ENCODE peak calls at places on chromosomes 4 and X, in nine cellular contexts. T is ovary; C is RKO; G is head of caudate nucleus; Z is cardiac muscle cell; X is stimulated activated CD8-positive, alpha-beta memory T cell treated with anti-CD3 and anti-CD28 coated beads, Interleukin-4, amount 100 ng/mL, for 4 hours; O is activated naive CD4-positive, alpha-beta T cell; U is NCI-H1417 treated with DMSO at 0.1 percent for 48 hours; W is stimulated activated CD4-positive, alpha-beta T cell treated with anti-CD3 and anti-CD28 coated beads, Interleukin-15, amount 100 ng/mL, for 1 hour. V is an unnamed sample.

GRCh38 chr4:83364312-83364711 is 29.7 kb upstream of the HPSE start:
- DNase-seq in T (no peak), C (no peak), G (no peak), Z (no peak), X (no peak), O (no peak), U (no peak), W (no peak), V (no peak)

GRCh38 chr4:121728066-121728465 is 31.3 kb upstream of the ANXA5 start:
- DNase-seq in T (no peak), C (no peak), G (no peak), Z (peak; percentile 74), X (no peak), O (no peak), U (no peak), W (no peak), V (no peak)

GRCh38 chrX:362937-363620 is 23.6 kb downstream of the PPP2R3B start:
- DNase-seq in T (no peak), C (no peak), G (no peak), Z (no peak), X (no peak), O (no peak), U (no peak), W (no peak), V (no peak)

GRCh38 chr4:3158841-3159240 is 84.4 kb downstream of the HTT start:
- DNase-seq in T (no peak), C (no peak), G (no peak), Z (no peak), X (no peak), O (no peak), U (no peak), W (no peak), V (no peak)

GRCh38 chr4:77010841-77011354 is 61.3 kb downstream of the SEPTIN11 start:
- DNase-seq in T (no peak), C (peak; percentile 47), G (no peak), Z (peak; percentile 69), X (no peak), O (no peak), U (no peak), W (no peak), V (no peak)

GRCh38 chr4:83075271-83075670 is 39.3 kb downstream of the PLAC8 start:
- DNase-seq in T (no peak), C (no peak), G (no peak), Z (peak; percentile 13), X (no peak), O (no peak), U (no peak), W (no peak), V (no peak)

GRCh38 chr4:27100713-27101112 is 240.1 kb downstream of the STIM2 start:
- DNase-seq in T (no peak), C (no peak), G (no peak), Z (no peak), X (no peak), O (no peak), U (no peak), W (no peak), V (peak; percentile 14)

GRCh38 chr4:139184129-139184528 is 7.1 kb upstream of the ELF2 start:
- DNase-seq in T (no peak), C (peak; percentile 39), G (no peak), Z (peak; percentile 64), X (no peak), O (no peak), U (no peak), W (no peak), V (no peak)

GRCh38 chr4:44660396-44660795 is 9.0 kb upstream of the YIPF7 start:
- DNase-seq in T (no peak), C (peak; percentile 12), G (no peak), Z (no peak), X (no peak), O (no peak), U (no peak), W (no peak), V (no peak)

GRCh38 chr4:139528377-139529005 is 27.5 kb downstream of the SETD7 start:
- DNase-seq in T (peak; percentile 72), C (no peak), G (no peak), Z (peak; percentile 93), X (no peak), O (no peak), U (no peak), W (no peak), V (peak; percentile 47)

GRCh38 chr4:33696586-33696985 is 2547.7 kb downstream of the ARAP2 start:
- DNase-seq in T (no peak), C (no peak), G (no peak), Z (peak; percentile 67), X (no peak), O (no peak), U (no peak), W (no peak), V (no peak)

GRCh38 chrX:12977761-12978204 is 2.9 kb downstream of the TMSB4X start:
- DNase-seq in T (no peak), C (no peak), G (no peak), Z (no peak), X (no peak), O (no peak), U (no peak), W (no peak), V (no peak)

GRCh38 chr4:187312299-187312698 is 588.6 kb upstream of the FAT1 start:
- DNase-seq in T (no peak), C (no peak), G (no peak), Z (no peak), X (no peak), O (no peak), U (no peak), W (no peak), V (no peak)

GRCh38 chrX:36573720-36574119 is 434.4 kb upstream of the FAM47C start:
- DNase-seq in T (no peak), C (no peak), G (no peak), Z (no peak), X (no peak), O (no peak), U (no peak), W (no peak), V (no peak)

GRCh38 chrX:85109235-85109634 is 105.6 kb downstream of the APOOL start:
- DNase-seq in T (no peak), C (no peak), G (no peak), Z (peak; percentile 3), X (no peak), O (no peak), U (no peak), W (no peak), V (no peak)

GRCh38 chr4:1683903-1684755 is at the start of gene FAM53A:
- DNase-seq in T (peak; percentile 97), C (peak; percentile 86), G (peak; percentile 87), Z (peak; percentile 93), X (peak; percentile 78), O (peak; percentile 82), U (peak; percentile 36), W (peak; percentile 89), V (peak; percentile 98)

GRCh38 chr4:76704133-76704881 is 193.6 kb downstream of the SOWAHB start:
- DNase-seq in T (no peak), C (no peak), G (no peak), Z (peak; percentile 64), X (no peak), O (no peak), U (no peak), W (no peak), V (no peak)

GRCh38 chr4:183757105-183757504 is 98.0 kb downstream of the TRAPPC11 start:
- DNase-seq in T (no peak), C (no peak), G (no peak), Z (peak; percentile 3), X (no peak), O (no peak), U (no peak), W (no peak), V (no peak)

GRCh38 chr4:30837131-30837539 is 117.0 kb downstream of the PCDH7 start:
- DNase-seq in T (no peak), C (no peak), G (no peak), Z (peak; percentile 35), X (no peak), O (no peak), U (no peak), W (no peak), V (no peak)

GRCh38 chr4:31246856-31247255 is 526.7 kb downstream of the PCDH7 start:
- DNase-seq in T (no peak), C (no peak), G (no peak), Z (peak; percentile 2), X (no peak), O (no peak), U (no peak), W (no peak), V (no peak)

GRCh38 chr4:81905966-81906365 is 434.3 kb upstream of the RASGEF1B start:
- DNase-seq in T (no peak), C (no peak), G (no peak), Z (no peak), X (no peak), O (no peak), U (no peak), W (no peak), V (no peak)

GRCh38 chrX:10165580-10166247 is 8.9 kb downstream of the CLCN4 start:
- DNase-seq in T (no peak), C (no peak), G (no peak), Z (peak; percentile 66), X (no peak), O (no peak), U (no peak), W (no peak), V (no peak)

GRCh38 chr4:184370711-184371389 is 103.5 kb downstream of the IRF2 start:
- DNase-seq in T (peak; percentile 45), C (no peak), G (no peak), Z (peak; percentile 85), X (no peak), O (no peak), U (no peak), W (no peak), V (no peak)

GRCh38 chrX:8189096-8189830 is 18.2 kb upstream of the VCX2 start:
- DNase-seq in T (no peak), C (no peak), G (no peak), Z (no peak), X (no peak), O (no peak), U (no peak), W (no peak), V (no peak)

GRCh38 chr4:108940086-108941033 is 177.5 kb upstream of the ETNPPL start:
- DNase-seq in T (no peak), C (no peak), G (no peak), Z (no peak), X (no peak), O (no peak), U (peak; percentile 30), W (no peak), V (no peak)

GRCh38 chr4:104163820-104164219 is 330.9 kb downstream of the CXXC4 start:
- DNase-seq in T (no peak), C (no peak), G (no peak), Z (no peak), X (no peak), O (no peak), U (no peak), W (no peak), V (no peak)

GRCh38 chr4:25862411-25863346 is at the start of gene SEL1L3:
- DNase-seq in T (peak; percentile 46), C (peak; percentile 38), G (no peak), Z (peak; percentile 38), X (no peak), O (no peak), U (no peak), W (no peak), V (no peak)

GRCh38 chr4:143076723-143077122 is 108.0 kb upstream of the USP38 start:
- DNase-seq in T (no peak), C (no peak), G (no peak), Z (no peak), X (no peak), O (no peak), U (no peak), W (no peak), V (no peak)

GRCh38 chrX:45795546-45795945 is 594.9 kb upstream of the DIPK2B start:
- DNase-seq in T (no peak), C (no peak), G (no peak), Z (no peak), X (no peak), O (no peak), U (no peak), W (no peak), V (no peak)

GRCh38 chr4:78659665-78660064 is 108.1 kb downstream of the ANXA3 start:
- DNase-seq in T (no peak), C (no peak), G (no peak), Z (no peak), X (no peak), O (no peak), U (no peak), W (no peak), V (no peak)

GRCh38 chr4:161817822-161818412 is 345.9 kb downstream of the FSTL5 start:
- DNase-seq in T (no peak), C (no peak), G (no peak), Z (no peak), X (no peak), O (no peak), U (no peak), W (no peak), V (peak; percentile 63)

V was measured in lower leg skin.